ENCODE peak calls at places on chromosomes 13 and 19, in nine cellular contexts. M, C, W, T, A, E, L, Q and R are unnamed samples.

GRCh38 chr19:23095406-23095805 is 21.4 kb upstream of the ZNF730 start:
- DNase-seq in L (no peak), E (no peak), C (no peak), W (no peak), A (no peak), T (no peak), M (no peak), Q (no peak), R (no peak)

GRCh38 chr19:35959040-35959967 is 23.1 kb downstream of the LRFN3 start:
- DNase-seq in C (peak), M (peak), E (no peak), L (peak), W (peak), A (peak), Q (no peak), T (peak), R (no peak)

GRCh38 chr19:38319421-38320258 is at the start of gene KCNK6:
- DNase-seq in Q (peak), C (no peak), L (peak), A (peak), T (peak), M (peak), E (peak), W (peak), R (no peak)

GRCh38 chr13:29830000-29830399 is 20.4 kb downstream of the UBL3 start:
- DNase-seq in T (no peak), A (no peak), E (no peak), W (no peak), Q (no peak), M (no peak), L (no peak), C (no peak), R (no peak)

GRCh38 chr19:48858984-48859710 is 9.3 kb downstream of the PLEKHA4 start:
- DNase-seq in L (no peak), Q (no peak), M (no peak), W (peak), A (peak), C (peak), T (peak), E (peak), R (no peak)

GRCh38 chr13:41916173-41916954 is 44.5 kb downstream of the VWA8 start:
- DNase-seq in M (no peak), L (no peak), C (no peak), A (no peak), W (no peak), E (no peak), Q (peak), T (no peak), R (no peak)

GRCh38 chr13:113216165-113217056 is 7.0 kb downstream of the CUL4A start:
- DNase-seq in Q (peak), E (no peak), A (peak), W (peak), M (peak), T (no peak), C (no peak), L (peak), R (peak)

GRCh38 chr19:40740747-40741146 is 9.5 kb downstream of the ACTMAP start:
- DNase-seq in A (no peak), C (no peak), Q (no peak), M (peak), W (no peak), L (no peak), T (no peak), E (no peak), R (no peak)

GRCh38 chr13:47277774-47278173 is 380.9 kb upstream of the HTR2A start:
- DNase-seq in M (no peak), L (no peak), C (no peak), Q (no peak), E (no peak), A (no peak), W (no peak), T (no peak), R (no peak)